ENCODE peak calls at places on chromosomes 13 and 19, in five cellular contexts. W, D, J, K and B are unnamed samples.

GRCh38 chr19:18831524-18832330 is at the start of gene UPF1:
- DNase-seq in W (peak), D (peak), J (peak), K (peak), B (peak)

GRCh38 chr13:32804673-32805260 is 211.5 kb upstream of the KL start:
- DNase-seq in W (peak), D (peak), J (no peak), K (no peak), B (no peak)

GRCh38 chr19:11848594-11849263 is at the start of gene ZNF439:
- DNase-seq in W (peak), D (peak), J (peak), K (peak), B (peak)

GRCh38 chr19:13633109-13633508 is 126.8 kb upstream of the CACNA1A start:
- DNase-seq in W (peak), D (peak), J (peak), K (peak), B (peak)

GRCh38 chr13:78589206-78589605 is 14.1 kb downstream of the POU4F1 start:
- DNase-seq in W (peak), D (peak), J (peak), K (peak), B (peak)

GRCh38 chr13:72500851-72501250 is 226.6 kb downstream of the MZT1 start:
- DNase-seq in W (no peak), D (no peak), J (no peak), K (no peak), B (no peak)

GRCh38 chr19:52943884-52944643 is 18.6 kb downstream of the ZNF816 start:
- DNase-seq in W (peak), D (no peak), J (peak), K (no peak), B (no peak)

GRCh38 chr13:97223711-97224461 is 1.8 kb downstream of the MBNL2 start:
- DNase-seq in W (peak), D (peak), J (peak), K (peak), B (peak)

GRCh38 chr19:38667552-38668205 is 20.2 kb downstream of the ACTN4 start:
- DNase-seq in W (peak), D (peak), J (no peak), K (peak), B (peak)

GRCh38 chr19:19657397-19657783 is 6.1 kb downstream of the ATP13A1 start:
- DNase-seq in W (no peak), D (peak), J (no peak), K (no peak), B (peak)

GRCh38 chr19:19342086-19343015 is 21.7 kb downstream of the MAU2 start:
- DNase-seq in W (peak), D (peak), J (peak), K (peak), B (peak)

GRCh38 chr19:1251233-1251502 is 2.8 kb downstream of the MIDN start:
- DNase-seq in W (peak), D (peak), J (no peak), K (peak), B (peak)

GRCh38 chr13:113112893-113113845 is 7.6 kb downstream of the F7 start:
- DNase-seq in W (no peak), D (no peak), J (no peak), K (no peak), B (no peak)

GRCh38 chr19:45601115-45601514 is 897 bp downstream of the GPR4 start:
- DNase-seq in W (peak), D (no peak), J (no peak), K (no peak), B (no peak)

GRCh38 chr19:33705090-33705847 is 83.5 kb downstream of the CHST8 start:
- DNase-seq in W (no peak), D (no peak), J (peak), K (no peak), B (no peak)

GRCh38 chr13:107581009-107581408 is 634.3 kb downstream of the LIG4 start:
- DNase-seq in W (no peak), D (no peak), J (peak), K (no peak), B (no peak)

GRCh38 chr13:99386911-99387788 is 80.0 kb upstream of the GPR183 start:
- DNase-seq in W (peak), D (no peak), J (peak), K (no peak), B (peak)

GRCh38 chr19:10927691-10928562 is 512 bp downstream of the YIPF2 start:
- DNase-seq in W (no peak), D (peak), J (no peak), K (no peak), B (no peak)

GRCh38 chr13:21330126-21330861 is 128.8 kb downstream of the ZDHHC20 start:
- DNase-seq in W (no peak), D (no peak), J (no peak), K (no peak), B (no peak)

GRCh38 chr13:18232994-18233782 is 948.4 kb downstream of the TUBA3C start:
- DNase-seq in W (no peak), D (no peak), J (no peak), K (no peak), B (no peak)

DNA sequence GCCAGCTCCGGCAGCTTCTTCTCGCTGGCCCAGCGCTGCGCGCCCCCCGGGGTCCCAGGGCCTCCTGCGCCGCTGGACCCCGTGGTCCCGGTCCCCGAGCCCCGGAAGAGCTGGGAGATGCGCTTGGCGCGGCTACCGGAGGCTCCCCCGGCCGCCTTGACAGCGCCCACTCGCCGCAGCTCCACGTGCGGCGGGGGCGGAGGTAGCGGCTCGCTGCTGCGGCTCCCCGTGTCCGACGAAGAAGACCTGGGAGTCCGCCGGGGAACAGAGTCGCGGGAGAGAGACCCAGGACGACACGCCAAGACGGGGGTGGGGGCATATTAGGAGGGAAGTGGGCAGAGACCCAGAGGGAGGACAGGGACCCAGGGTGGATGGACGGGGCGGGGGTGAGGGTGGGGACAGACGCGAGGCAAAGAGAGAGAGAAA is 997 bp downstream of the RASIP1 start:
- DNase-seq in W (no peak), D (no peak), J (no peak), K (no peak), B (no peak)
- TF ChIP-seq EZH2 in W (no peak), D (no peak), J (no peak), K (no peak), B (no peak)

GRCh38 chr19:47545061-47545948 is 27.6 kb downstream of the ZNF541 start:
- DNase-seq in W (no peak), D (no peak), J (peak), K (no peak), B (no peak)
- TF ChIP-seq EZH2 in W (no peak), D (peak), J (no peak), K (no peak), B (no peak)

GRCh38 chr13:45851171-45851889 is at the start of gene SIAH3:
- DNase-seq in W (no peak), D (peak), J (peak), K (peak), B (peak)
- TF ChIP-seq EZH2 in W (no peak), D (peak), J (no peak), K (peak), B (no peak)

DNA sequence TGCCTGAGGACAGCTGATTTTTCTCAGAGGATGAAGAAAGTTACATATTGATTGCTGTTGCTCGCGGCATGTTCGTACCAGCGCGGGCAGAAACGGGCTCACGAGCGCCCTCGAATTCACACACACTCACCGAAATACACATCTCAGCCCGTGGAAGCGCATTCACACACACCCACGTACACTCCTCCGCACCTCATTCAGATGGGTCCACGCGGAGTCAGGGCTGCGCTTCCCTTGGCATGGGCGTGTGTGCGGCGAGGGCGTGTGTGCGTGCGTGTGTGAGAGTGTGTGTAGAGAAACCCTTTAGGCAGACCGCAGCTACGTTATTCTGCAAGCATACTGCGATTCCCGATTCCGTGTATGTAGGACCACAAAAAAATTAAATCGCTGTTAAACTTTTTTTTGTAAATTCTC is 2.1 kb upstream of the PCDH17 start:
- DNase-seq in W (no peak), D (no peak), J (peak), K (peak), B (peak)
- TF ChIP-seq EZH2 in W (no peak), D (peak), J (peak), K (no peak), B (no peak)

GRCh38 chr13:20193142-20193923 is 595 bp upstream of the GJB2 start:
- DNase-seq in W (peak), D (no peak), J (peak), K (no peak), B (peak)
- TF ChIP-seq EZH2 in W (no peak), D (peak), J (peak), K (peak), B (peak)

DNA sequence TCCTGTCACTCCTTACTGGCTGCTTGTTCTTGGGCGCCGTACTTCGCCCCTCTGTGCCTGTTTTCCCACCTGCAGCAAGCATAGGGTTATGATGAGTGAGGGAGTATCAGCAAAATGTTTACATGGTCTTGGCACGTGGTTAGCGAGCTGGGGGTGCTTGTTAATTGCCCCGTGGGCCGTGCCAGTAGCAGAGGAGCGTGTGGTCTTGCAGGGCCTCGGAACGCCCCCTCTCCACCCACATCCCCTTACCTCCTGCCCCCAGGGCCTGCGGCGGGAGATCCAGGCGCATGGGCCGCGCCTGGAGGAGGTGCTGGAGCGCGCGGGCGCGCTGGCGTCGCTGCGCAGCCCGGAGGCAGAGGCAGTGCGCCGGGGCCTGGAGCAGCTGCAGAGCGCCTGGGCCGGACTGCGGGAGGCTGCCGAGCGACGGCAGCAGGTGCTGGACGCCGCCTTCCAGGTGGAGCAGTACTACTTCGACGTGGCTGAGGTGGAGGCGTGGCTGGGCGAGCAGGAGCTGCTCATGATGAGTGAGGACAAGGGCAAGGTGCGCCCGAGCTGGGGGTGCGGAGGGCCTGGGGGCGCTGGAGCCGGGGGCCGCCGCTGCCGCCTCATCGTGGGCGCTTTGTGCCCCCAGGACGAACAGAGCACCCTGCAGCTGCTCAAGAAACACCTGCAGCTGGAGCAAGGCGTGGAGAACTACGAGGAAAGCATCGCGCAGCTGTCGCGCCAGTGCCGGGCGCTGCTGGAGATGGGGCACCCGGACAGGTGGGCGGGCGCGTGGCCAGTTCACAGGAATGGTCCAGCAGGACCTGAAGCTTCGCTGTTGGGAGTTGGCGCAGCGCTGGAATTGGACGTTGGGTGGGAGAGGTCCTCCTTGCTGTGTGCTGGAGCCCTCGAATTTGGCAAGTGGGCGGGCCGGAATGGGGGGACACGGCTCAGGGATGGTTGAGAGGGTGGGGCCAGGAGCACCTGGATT is 22.5 kb upstream of the SHKBP1 start:
- DNase-seq in W (no peak), D (no peak), J (peak), K (no peak), B (no peak)
- TF ChIP-seq EZH2 in W (no peak), D (no peak), J (peak), K (no peak), B (no peak)